ENCODE peak calls at places on chromosomes 13 and 19, in five cellular contexts. N is small intestine, L is adipocyte, K is IMR-90, O is astrocyte of the spinal cord. I is an unnamed sample.

GRCh38 chr19:6241680-6242079 is 38.1 kb downstream of the MLLT1 start:
- DNase-seq in K (no peak), O (no peak), L (no peak), N (no peak), I (no peak)

GRCh38 chr13:38908574-38908973 is 82.1 kb downstream of the STOML3 start:
- DNase-seq in O (no peak), N (no peak), K (no peak), L (no peak), I (no peak)

GRCh38 chr19:31438401-31439269 is 89.4 kb upstream of the TSHZ3 start:
- DNase-seq in N (no peak), O (no peak), L (no peak), K (no peak), I (no peak)

GRCh38 chr13:74290324-74290773 is 156.1 kb upstream of the KLF12 start:
- DNase-seq in L (peak; percentile 81), O (peak; percentile 96), N (peak; percentile 23), K (peak; percentile 79), I (peak; percentile 94)

GRCh38 chr13:23956106-23956505 is 58.8 kb upstream of the C1QTNF9B start:
- DNase-seq in O (peak; percentile 54), N (peak; percentile 84), K (peak; percentile 55), L (peak; percentile 22), I (peak; percentile 52)

GRCh38 chr19:3383121-3383722 is 16.8 kb downstream of the NFIC start:
- DNase-seq in K (no peak), O (no peak), L (no peak), N (no peak), I (peak; percentile 80)

GRCh38 chr13:114068723-114069322 is 63.6 kb downstream of the RASA3 start:
- DNase-seq in O (no peak), L (peak; percentile 38), N (no peak), K (peak; percentile 77), I (peak; percentile 88)

GRCh38 chr13:75636339-75637095 is 387 bp downstream of the LMO7 start:
- DNase-seq in L (peak; percentile 71), N (peak; percentile 39), K (peak; percentile 46), O (peak; percentile 72), I (peak; percentile 51)

GRCh38 chr13:98525452-98525851 is 51.5 kb downstream of the STK24 start:
- DNase-seq in O (no peak), N (no peak), L (no peak), K (no peak), I (no peak)

GRCh38 chr13:112184261-112184660 is 117.3 kb downstream of the SOX1 start:
- DNase-seq in N (no peak), O (no peak), L (no peak), K (no peak), I (no peak)

GRCh38 chr19:32750441-32751055 is 31.0 kb downstream of the TDRD12 start:
- DNase-seq in N (no peak), O (no peak), K (no peak), L (no peak), I (no peak)

GRCh38 chr13:37481005-37481857 is 117.3 kb downstream of the POSTN start:
- DNase-seq in K (peak; percentile 66), N (no peak), L (no peak), O (peak; percentile 78), I (peak; percentile 81)

GRCh38 chr19:10044390-10044789 is 31.1 kb downstream of the RDH8 start:
- DNase-seq in L (no peak), O (no peak), K (no peak), N (no peak), I (no peak)

GRCh38 chr13:24353736-24354135 is 44.4 kb downstream of the C1QTNF9 start:
- DNase-seq in L (no peak), N (no peak), O (no peak), K (no peak), I (no peak)

GRCh38 chr19:42412223-42412622 is 15.0 kb downstream of the LIPE start:
- DNase-seq in K (no peak), N (peak; percentile 29), O (no peak), L (peak; percentile 29), I (no peak)

GRCh38 chr13:27979001-27979643 is 9.4 kb downstream of the URAD start:
- DNase-seq in N (peak; percentile 60), L (no peak), O (no peak), K (no peak), I (no peak)
- H3K4me3 ChIP-seq in N (peak overlapping the region; percentile 84), L (no peak overlapping the region), O (no peak overlapping the region), K (no peak overlapping the region), I (no peak overlapping the region)

DNA sequence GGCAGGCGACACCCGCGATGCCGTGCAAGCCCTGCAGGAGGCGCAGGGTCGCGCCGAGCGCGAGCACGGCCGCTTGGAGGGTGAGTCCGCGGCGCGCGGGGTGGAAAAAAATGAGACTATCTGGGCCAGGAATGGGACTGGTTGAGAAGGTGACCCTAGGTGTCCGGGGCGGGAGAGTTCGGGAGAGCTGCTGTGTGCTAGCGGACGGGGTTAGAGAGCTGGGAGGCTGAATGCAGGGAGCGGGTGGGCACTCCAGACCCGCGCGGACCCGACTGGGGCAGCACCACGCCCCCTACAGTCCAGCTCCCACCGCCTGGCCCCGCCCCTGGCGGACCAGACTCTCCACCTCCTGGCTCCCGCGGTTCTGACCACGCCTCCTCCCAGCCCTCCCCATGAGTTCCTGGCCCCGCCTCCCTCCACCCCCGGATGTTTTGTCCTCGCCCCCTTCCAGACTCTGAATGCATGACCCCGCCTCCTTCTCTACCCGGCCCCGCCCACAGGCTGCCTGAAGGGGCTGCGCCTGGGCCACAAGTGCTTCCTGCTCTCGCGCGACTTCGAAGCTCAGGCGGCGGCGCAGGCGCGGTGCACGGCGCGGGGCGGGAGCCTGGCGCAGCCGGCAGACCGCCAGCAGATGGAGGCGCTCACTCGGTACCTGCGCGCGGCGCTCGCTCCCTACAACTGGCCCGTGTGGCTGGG is 1.5 kb downstream of the CLEC11A start:
- DNase-seq in N (peak; percentile 85), K (peak; percentile 99), L (peak; percentile 100), O (peak; percentile 98), I (peak; percentile 99)
- H3K4me3 ChIP-seq in N (peak overlapping the region; percentile 41), K (peak overlapping the region; percentile 70), L (peak overlapping the region; percentile 86), O (peak overlapping the region; percentile 49), I (peak overlapping the region; percentile 90)

DNA sequence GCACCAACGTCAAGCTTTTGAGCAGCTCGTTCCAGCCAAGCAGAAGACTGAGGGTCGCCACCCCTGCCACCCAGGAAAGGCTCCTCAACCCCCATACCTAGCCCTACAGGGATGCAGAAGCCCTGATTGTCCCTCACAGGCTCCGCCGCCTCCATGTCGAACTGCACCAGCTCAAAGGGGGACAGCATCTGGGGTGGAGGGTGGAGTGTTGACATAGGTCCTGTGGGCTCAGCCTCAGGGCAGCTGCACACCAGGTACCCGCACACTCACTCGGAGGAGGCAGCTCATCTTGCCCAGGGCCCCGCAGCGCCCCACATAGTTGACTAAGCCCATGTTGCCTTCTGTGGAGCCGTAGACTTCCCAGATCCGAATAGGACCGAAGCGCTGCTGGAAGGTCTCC is 11.6 kb downstream of the SLC27A5 start:
- DNase-seq in O (no peak), L (no peak), K (no peak), N (no peak), I (no peak)
- H3K4me3 ChIP-seq in O (no peak overlapping the region), L (peak overlapping the region; percentile 91), K (no peak overlapping the region), N (peak overlapping the region; percentile 68), I (peak overlapping the region; percentile 75)

DNA sequence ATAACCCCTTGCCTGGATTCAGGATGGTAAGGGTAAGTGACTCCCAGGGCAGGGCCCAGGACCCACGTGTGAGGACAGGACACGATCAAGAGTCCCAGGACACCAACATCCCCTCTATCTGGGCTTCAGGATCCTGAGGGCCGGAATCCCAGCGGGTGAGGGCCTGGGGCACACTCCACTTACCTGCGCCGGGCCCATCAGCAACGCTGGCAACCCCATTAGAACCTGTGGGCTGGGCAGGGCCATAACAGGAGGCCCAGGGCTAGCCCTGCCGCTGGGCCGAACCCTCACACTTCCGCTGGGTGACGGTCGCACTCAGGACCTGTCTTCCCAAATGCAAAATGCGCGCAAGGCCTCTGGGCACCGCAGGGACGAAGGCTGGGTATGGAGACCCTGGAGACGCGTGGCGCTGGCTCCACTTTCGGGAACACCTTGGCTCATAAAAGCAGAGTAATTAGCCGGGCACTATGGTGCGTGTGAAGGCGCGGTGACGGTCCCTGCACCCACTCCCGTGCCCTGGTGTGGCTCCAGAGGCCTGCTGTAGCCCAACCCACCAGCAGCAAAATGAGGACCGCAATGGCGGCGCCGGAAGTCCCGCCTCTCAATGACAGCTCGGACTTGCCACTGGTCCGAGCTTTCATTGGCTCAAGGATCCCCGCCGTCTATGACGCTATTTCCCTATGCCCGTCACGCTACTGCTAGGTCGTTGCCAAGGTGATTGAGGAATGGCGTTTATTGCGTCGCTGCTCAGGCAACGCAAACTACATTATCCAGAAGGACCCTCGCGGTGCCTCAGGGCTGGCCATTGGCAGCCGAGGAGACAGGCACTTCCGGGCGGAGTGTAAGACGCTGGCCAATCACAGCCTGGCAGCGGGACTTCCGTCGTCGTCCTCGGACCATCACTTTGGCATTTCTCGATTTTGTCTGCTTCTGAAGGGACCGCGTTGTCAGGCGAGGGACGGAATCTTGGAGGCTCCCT is at the start of gene ZNF132:
- DNase-seq in N (peak; percentile 100), K (peak; percentile 100), L (peak; percentile 100), O (peak; percentile 100), I (peak; percentile 100)
- H3K4me3 ChIP-seq in N (peak within 1 kb of the TSS; percentile 58), K (peak within 1 kb of the TSS; percentile 65), L (peak within 1 kb of the TSS; percentile 92), O (peak within 1 kb of the TSS; percentile 71), I (peak within 1 kb of the TSS; percentile 96)

DNA sequence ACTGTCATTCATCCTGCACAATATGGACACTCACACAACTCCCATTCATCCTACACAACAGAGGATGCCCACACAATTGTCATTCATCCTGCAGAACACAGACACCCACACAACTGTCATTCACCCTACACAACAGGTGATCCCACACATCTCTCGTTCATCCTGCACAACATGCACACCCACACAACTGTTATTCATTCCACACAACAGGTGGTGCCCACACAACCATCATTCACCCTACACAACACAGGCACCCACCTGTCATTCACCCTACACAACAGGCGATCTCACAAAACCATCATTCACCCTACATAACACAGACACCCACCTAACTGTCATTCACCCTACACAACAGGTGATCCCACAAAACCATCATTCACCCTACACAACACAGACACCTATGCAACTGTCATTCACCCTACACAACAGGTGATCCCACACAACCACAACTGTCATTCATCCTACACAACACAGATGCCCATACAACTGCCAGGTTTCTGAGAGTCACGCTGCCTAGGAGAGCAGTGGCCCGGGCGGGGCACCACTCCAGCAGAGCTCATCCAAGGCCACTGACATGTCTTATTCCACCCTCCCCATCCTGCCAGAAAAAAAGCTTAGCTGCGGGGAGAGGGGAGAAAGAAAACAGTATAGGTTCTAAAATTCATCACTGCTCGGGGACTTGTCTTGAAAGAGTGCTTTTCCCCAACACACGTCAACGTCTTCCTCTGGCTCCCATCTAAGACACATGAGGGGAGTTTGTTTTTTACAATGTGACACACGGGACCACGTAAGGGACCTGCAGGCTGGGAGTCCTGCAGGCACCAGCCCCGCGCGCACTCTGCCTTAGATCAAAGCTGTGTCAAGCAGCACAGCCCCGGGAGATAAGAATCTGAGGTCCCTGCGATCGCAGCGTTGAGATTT is 44.0 kb downstream of the KLF2 start:
- DNase-seq in K (no peak), O (no peak), L (no peak), N (no peak), I (no peak)
- H3K4me3 ChIP-seq in K (no peak overlapping the region), O (no peak overlapping the region), L (no peak overlapping the region), N (no peak overlapping the region), I (no peak overlapping the region)

GRCh38 chr13:44686478-44687071 is 110.4 kb upstream of the TSC22D1 start:
- DNase-seq in L (no peak), K (no peak), N (no peak), O (no peak), I (no peak)
- H3K4me3 ChIP-seq in L (no peak overlapping the region), K (no peak overlapping the region), N (no peak overlapping the region), O (no peak overlapping the region), I (no peak overlapping the region)

I was measured in fibroblast of the aortic adventitia.